ENCODE peak calls at places on chromosomes 6 and 20, in six cellular contexts. K, F, V, Q, D and P are unnamed samples.

GRCh38 chr20:59010995-59011873 is 4.2 kb upstream of the CTSZ start:
- DNase-seq in V (no peak), Q (peak; percentile 88), F (no peak), K (peak; percentile 71), D (peak; percentile 62), P (no peak)

GRCh38 chr6:33172307-33173227 is 19.7 kb downstream of the COL11A2 start:
- DNase-seq in F (no peak), Q (peak; percentile 47), K (peak; percentile 49), D (no peak), V (peak; percentile 35), P (peak; percentile 59)

GRCh38 chr20:63552481-63553249 is 1.3 kb upstream of the FNDC11 start:
- DNase-seq in V (peak; percentile 92), D (no peak), F (no peak), K (no peak), Q (no peak), P (peak; percentile 57)

GRCh38 chr6:153059757-153060156 is 57.2 kb upstream of the MTRF1L start:
- DNase-seq in F (no peak), D (no peak), Q (peak; percentile 5), V (no peak), K (no peak), P (no peak)

GRCh38 chr6:114121913-114122662 is 151.1 kb upstream of the HDAC2 start:
- DNase-seq in F (no peak), D (no peak), V (no peak), Q (no peak), K (no peak), P (no peak)

GRCh38 chr6:158661156-158661555 is 11.3 kb downstream of the SYTL3 start:
- DNase-seq in Q (no peak), K (no peak), F (peak; percentile 67), D (no peak), V (no peak), P (no peak)

GRCh38 chr20:59518881-59519706 is 85.2 kb upstream of the PHACTR3 start:
- DNase-seq in Q (peak; percentile 58), D (no peak), V (peak; percentile 58), K (peak; percentile 47), F (peak; percentile 74), P (peak; percentile 66)

GRCh38 chr6:132333639-132334516 is 67.4 kb downstream of the MOXD1 start:
- DNase-seq in V (no peak), Q (peak; percentile 95), D (no peak), F (no peak), K (peak; percentile 93), P (no peak)

GRCh38 chr20:6735913-6736845 is 31.3 kb upstream of the BMP2 start:
- DNase-seq in Q (peak; percentile 33), V (no peak), F (no peak), K (no peak), D (no peak), P (no peak)

GRCh38 chr20:44228465-44229258 is 18.1 kb upstream of the OSER1 start:
- DNase-seq in D (no peak), K (no peak), V (no peak), F (no peak), Q (no peak), P (no peak)

GRCh38 chr6:27545271-27546046 is 72.6 kb upstream of the ZNF184 start:
- DNase-seq in Q (peak; percentile 87), F (no peak), V (no peak), K (peak; percentile 76), D (no peak), P (no peak)

GRCh38 chr6:149974825-149975224 is 11.1 kb downstream of the ULBP1 start:
- DNase-seq in K (no peak), F (no peak), V (no peak), Q (no peak), D (no peak), P (no peak)

GRCh38 chr6:77762386-77762785 is 109.5 kb downstream of the MEI4 start:
- DNase-seq in Q (no peak), F (no peak), D (no peak), V (no peak), K (no peak), P (no peak)

GRCh38 chr20:6909608-6910007 is 142.1 kb downstream of the BMP2 start:
- DNase-seq in D (no peak), K (no peak), F (no peak), V (no peak), Q (no peak), P (no peak)

GRCh38 chr6:11363881-11364576 is 131.6 kb upstream of the NEDD9 start:
- DNase-seq in Q (no peak), K (no peak), D (no peak), F (no peak), V (no peak), P (no peak)

GRCh38 chr6:107716688-107717089 is 107.4 kb downstream of the SCML4 start:
- DNase-seq in K (peak; percentile 43), D (no peak), V (peak; percentile 92), F (no peak), Q (peak; percentile 38), P (peak; percentile 70)

GRCh38 chr6:145012039-145012662 is 723.2 kb downstream of the EPM2A start:
- DNase-seq in F (no peak), Q (peak; percentile 80), D (no peak), K (peak; percentile 66), V (no peak), P (no peak)

GRCh38 chr6:84249724-84250123 is 22.3 kb upstream of the CEP162 start:
- DNase-seq in F (no peak), Q (no peak), K (no peak), V (no peak), D (no peak), P (no peak)

GRCh38 chr6:10676403-10676802 is 18.0 kb downstream of the C6orf52 start:
- DNase-seq in Q (no peak), D (no peak), V (no peak), K (no peak), F (no peak), P (no peak)

GRCh38 chr20:6637160-6637579 is 130.3 kb upstream of the BMP2 start:
- DNase-seq in Q (no peak), K (no peak), D (no peak), V (no peak), F (no peak), P (no peak)